ENCODE peak calls at places on chromosome 22, in five cellular contexts. One of them, this sample, is unnamed.

GRCh38 chr22:31394326-31394725 is 5.1 kb upstream of the DRG1 start:
- DNase-seq in body of pancreas: no peak
- DNase-seq in fibroblast of pulmonary artery: no peak
- DNase-seq in fibroblast of lung: peak
- DNase-seq in IMR-90: peak
- DNase-seq in this sample: no peak

GRCh38 chr22:35552186-35552842 is 11.7 kb downstream of the RASD2 start:
- DNase-seq in body of pancreas: no peak
- DNase-seq in fibroblast of pulmonary artery: no peak
- DNase-seq in fibroblast of lung: no peak
- DNase-seq in IMR-90: no peak
- DNase-seq in this sample: peak

GRCh38 chr22:26615149-26615548 is 2.7 kb downstream of the CRYBB1 start:
- DNase-seq in body of pancreas: no peak
- DNase-seq in fibroblast of pulmonary artery: no peak
- DNase-seq in fibroblast of lung: no peak
- DNase-seq in IMR-90: no peak
- DNase-seq in this sample: peak

GRCh38 chr22:32731372-32731771 is 70.1 kb upstream of the TIMP3 start:
- DNase-seq in body of pancreas: no peak
- DNase-seq in fibroblast of pulmonary artery: no peak
- DNase-seq in fibroblast of lung: no peak
- DNase-seq in IMR-90: no peak
- DNase-seq in this sample: no peak

GRCh38 chr22:37546436-37547248 is 13.6 kb upstream of the CDC42EP1 start:
- DNase-seq in body of pancreas: peak
- DNase-seq in fibroblast of pulmonary artery: peak
- DNase-seq in fibroblast of lung: peak
- DNase-seq in IMR-90: peak
- DNase-seq in this sample: no peak

GRCh38 chr22:49797706-49798105 is 30.0 kb downstream of the BRD1 start:
- DNase-seq in body of pancreas: no peak
- DNase-seq in fibroblast of pulmonary artery: no peak
- DNase-seq in fibroblast of lung: no peak
- DNase-seq in IMR-90: no peak
- DNase-seq in this sample: no peak

GRCh38 chr22:19128946-19129727 is 2.0 kb upstream of the TSSK2 start:
- DNase-seq in body of pancreas: no peak
- DNase-seq in fibroblast of pulmonary artery: no peak
- DNase-seq in fibroblast of lung: no peak
- DNase-seq in IMR-90: no peak
- DNase-seq in this sample: no peak

GRCh38 chr22:42635531-42635930 is 4.9 kb downstream of the ATP5MGL start:
- DNase-seq in body of pancreas: no peak
- DNase-seq in fibroblast of pulmonary artery: peak
- DNase-seq in fibroblast of lung: peak
- DNase-seq in IMR-90: peak
- DNase-seq in this sample: no peak

GRCh38 chr22:35355744-35356420 is 25.0 kb upstream of the HMOX1 start:
- DNase-seq in body of pancreas: no peak
- DNase-seq in fibroblast of pulmonary artery: no peak
- DNase-seq in fibroblast of lung: no peak
- DNase-seq in IMR-90: peak
- DNase-seq in this sample: no peak

GRCh38 chr22:44729391-44730012 is 22.9 kb upstream of the ARHGAP8 start:
- DNase-seq in body of pancreas: no peak
- DNase-seq in fibroblast of pulmonary artery: peak
- DNase-seq in fibroblast of lung: peak
- DNase-seq in IMR-90: peak
- DNase-seq in this sample: no peak

GRCh38 chr22:37079158-37079557 is 27.6 kb downstream of the KCTD17 start:
- DNase-seq in body of pancreas: no peak
- DNase-seq in fibroblast of pulmonary artery: no peak
- DNase-seq in fibroblast of lung: no peak
- DNase-seq in IMR-90: no peak
- DNase-seq in this sample: no peak

GRCh38 chr22:25700996-25701815 is 40.8 kb upstream of the MYO18B start:
- DNase-seq in body of pancreas: no peak
- DNase-seq in fibroblast of pulmonary artery: no peak
- DNase-seq in fibroblast of lung: peak
- DNase-seq in IMR-90: peak
- DNase-seq in this sample: no peak

GRCh38 chr22:44759430-44760310 is 7.3 kb downstream of the ARHGAP8 start:
- DNase-seq in body of pancreas: no peak
- DNase-seq in fibroblast of pulmonary artery: no peak
- DNase-seq in fibroblast of lung: no peak
- DNase-seq in IMR-90: no peak
- DNase-seq in this sample: no peak

GRCh38 chr22:49710746-49711145 is 116.9 kb downstream of the BRD1 start:
- DNase-seq in body of pancreas: no peak
- DNase-seq in fibroblast of pulmonary artery: no peak
- DNase-seq in fibroblast of lung: no peak
- DNase-seq in IMR-90: no peak
- DNase-seq in this sample: no peak

GRCh38 chr22:27723150-27723549 is 78.4 kb downstream of the MN1 start:
- DNase-seq in body of pancreas: no peak
- DNase-seq in fibroblast of pulmonary artery: no peak
- DNase-seq in fibroblast of lung: no peak
- DNase-seq in IMR-90: no peak
- DNase-seq in this sample: no peak
- TF ChIP-seq CTCF in body of pancreas: no peak
- TF ChIP-seq CTCF in fibroblast of pulmonary artery: peak
- TF ChIP-seq CTCF in fibroblast of lung: peak
- TF ChIP-seq CTCF in IMR-90: peak
- TF ChIP-seq CTCF in this sample: no peak

DNA sequence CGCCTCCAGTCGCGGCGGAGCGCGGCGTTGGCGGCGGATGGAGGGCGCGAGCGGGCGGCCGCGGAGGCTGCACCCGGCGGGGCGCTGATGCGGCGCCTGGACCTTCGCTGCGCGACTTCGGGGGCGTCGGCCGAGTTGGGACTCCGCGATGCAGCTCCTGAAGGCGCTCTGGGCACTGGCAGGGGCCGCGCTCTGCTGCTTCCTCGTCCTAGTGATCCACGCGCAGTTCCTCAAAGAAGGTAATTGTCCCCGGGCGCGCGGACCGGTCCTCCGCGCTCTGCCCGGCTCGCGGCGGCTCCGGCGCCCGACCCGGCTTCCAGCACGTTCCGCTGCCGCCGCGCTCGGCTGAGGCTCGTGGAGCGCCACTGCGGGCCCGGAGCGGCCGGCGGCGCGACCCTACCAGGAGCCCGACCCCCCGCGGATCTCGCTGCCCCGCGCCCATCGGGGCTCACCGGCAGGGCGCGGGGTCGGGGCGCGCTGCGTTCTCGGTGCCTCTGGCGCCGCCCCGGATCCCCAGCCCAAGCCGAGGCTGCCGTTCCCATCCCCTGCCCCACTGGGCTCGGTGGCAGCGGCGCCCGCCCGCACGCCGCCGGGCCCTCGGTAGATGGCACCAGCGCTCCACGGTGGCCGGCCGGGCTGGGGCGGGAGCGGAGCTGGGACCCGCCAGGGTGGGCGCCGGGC is 1251.2 kb downstream of the BRD1 start:
- DNase-seq in body of pancreas: no peak
- DNase-seq in fibroblast of pulmonary artery: no peak
- DNase-seq in fibroblast of lung: peak
- DNase-seq in IMR-90: no peak
- DNase-seq in this sample: peak
- TF ChIP-seq CTCF in body of pancreas: peak
- TF ChIP-seq CTCF in fibroblast of pulmonary artery: no peak
- TF ChIP-seq CTCF in fibroblast of lung: no peak
- TF ChIP-seq CTCF in IMR-90: no peak
- TF ChIP-seq CTCF in this sample: no peak

GRCh38 chr22:40524392-40525249 is 111.9 kb downstream of the MRTFA start:
- DNase-seq in body of pancreas: no peak
- DNase-seq in fibroblast of pulmonary artery: peak
- DNase-seq in fibroblast of lung: no peak
- DNase-seq in IMR-90: peak
- DNase-seq in this sample: no peak
- TF ChIP-seq CTCF in body of pancreas: peak
- TF ChIP-seq CTCF in fibroblast of pulmonary artery: peak
- TF ChIP-seq CTCF in fibroblast of lung: peak
- TF ChIP-seq CTCF in IMR-90: peak
- TF ChIP-seq CTCF in this sample: no peak

GRCh38 chr22:47168441-47168840 is 406.0 kb downstream of the TBC1D22A start:
- DNase-seq in body of pancreas: no peak
- DNase-seq in fibroblast of pulmonary artery: no peak
- DNase-seq in fibroblast of lung: no peak
- DNase-seq in IMR-90: no peak
- DNase-seq in this sample: no peak

GRCh38 chr22:47167056-47167455 is 404.6 kb downstream of the TBC1D22A start:
- DNase-seq in body of pancreas: no peak
- DNase-seq in fibroblast of pulmonary artery: no peak
- DNase-seq in fibroblast of lung: no peak
- DNase-seq in IMR-90: no peak
- DNase-seq in this sample: no peak

GRCh38 chr22:47169801-47170140 is 407.3 kb downstream of the TBC1D22A start:
- DNase-seq in body of pancreas: no peak
- DNase-seq in fibroblast of pulmonary artery: no peak
- DNase-seq in fibroblast of lung: no peak
- DNase-seq in IMR-90: no peak
- DNase-seq in this sample: no peak

GRCh38 chr22:47171441-47172221 is 409.2 kb downstream of the TBC1D22A start:
- DNase-seq in body of pancreas: no peak
- DNase-seq in fibroblast of pulmonary artery: no peak
- DNase-seq in fibroblast of lung: no peak
- DNase-seq in IMR-90: no peak
- DNase-seq in this sample: no peak

GRCh38 chr22:47168900-47169800 is 406.7 kb downstream of the TBC1D22A start:
- DNase-seq in body of pancreas: peak
- DNase-seq in fibroblast of pulmonary artery: peak
- DNase-seq in fibroblast of lung: peak
- DNase-seq in IMR-90: peak
- DNase-seq in this sample: no peak
- TF ChIP-seq CTCF in body of pancreas: no peak
- TF ChIP-seq CTCF in fibroblast of pulmonary artery: peak
- TF ChIP-seq CTCF in fibroblast of lung: peak
- TF ChIP-seq CTCF in IMR-90: peak
- TF ChIP-seq CTCF in this sample: no peak

GRCh38 chr22:38923463-38924196 is 33.8 kb upstream of the APOBEC3A start:
- DNase-seq in body of pancreas: peak
- DNase-seq in fibroblast of pulmonary artery: peak
- DNase-seq in fibroblast of lung: peak
- DNase-seq in IMR-90: peak
- DNase-seq in this sample: no peak
- TF ChIP-seq CTCF in body of pancreas: peak
- TF ChIP-seq CTCF in fibroblast of pulmonary artery: peak
- TF ChIP-seq CTCF in fibroblast of lung: no peak
- TF ChIP-seq CTCF in IMR-90: peak
- TF ChIP-seq CTCF in this sample: no peak

DNA sequence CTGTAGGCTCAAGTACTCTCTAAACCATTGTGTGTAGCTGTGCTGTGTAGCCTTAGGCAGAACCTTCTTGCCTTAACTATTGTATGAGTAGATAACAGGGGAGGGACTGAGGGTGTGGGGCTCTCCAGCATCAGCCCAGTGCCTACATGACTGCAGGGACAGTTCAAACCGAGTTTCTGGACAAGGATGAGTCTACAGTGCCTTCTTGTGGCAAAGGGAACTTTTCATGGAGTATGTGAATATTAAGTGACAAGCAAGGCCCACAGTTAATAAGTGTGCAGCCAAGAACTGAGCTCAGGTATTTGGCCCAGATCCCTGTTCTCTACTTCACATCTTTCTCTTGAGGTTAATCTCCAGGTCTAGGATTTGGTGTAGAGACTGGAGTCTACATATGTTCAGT is 424.4 kb upstream of the LARGE1 start:
- DNase-seq in body of pancreas: no peak
- DNase-seq in fibroblast of pulmonary artery: no peak
- DNase-seq in fibroblast of lung: no peak
- DNase-seq in IMR-90: no peak
- DNase-seq in this sample: no peak
- TF ChIP-seq CTCF in body of pancreas: no peak
- TF ChIP-seq CTCF in fibroblast of pulmonary artery: no peak
- TF ChIP-seq CTCF in fibroblast of lung: no peak
- TF ChIP-seq CTCF in IMR-90: no peak
- TF ChIP-seq CTCF in this sample: no peak

GRCh38 chr22:45804319-45804985 is 132.8 kb downstream of the ATXN10 start:
- DNase-seq in body of pancreas: no peak
- DNase-seq in fibroblast of pulmonary artery: no peak
- DNase-seq in fibroblast of lung: peak
- DNase-seq in IMR-90: no peak
- DNase-seq in this sample: no peak
- TF ChIP-seq CTCF in body of pancreas: no peak
- TF ChIP-seq CTCF in fibroblast of pulmonary artery: no peak
- TF ChIP-seq CTCF in fibroblast of lung: no peak
- TF ChIP-seq CTCF in IMR-90: no peak
- TF ChIP-seq CTCF in this sample: no peak

GRCh38 chr22:16932577-16932976 is 75.4 kb downstream of the GAB4 start:
- DNase-seq in body of pancreas: no peak
- DNase-seq in fibroblast of pulmonary artery: no peak
- DNase-seq in fibroblast of lung: no peak
- DNase-seq in IMR-90: no peak
- DNase-seq in this sample: no peak
- TF ChIP-seq CTCF in body of pancreas: no peak
- TF ChIP-seq CTCF in fibroblast of pulmonary artery: no peak
- TF ChIP-seq CTCF in fibroblast of lung: no peak
- TF ChIP-seq CTCF in IMR-90: no peak
- TF ChIP-seq CTCF in this sample: no peak

GRCh38 chr22:17366830-17367229 is 2.4 kb upstream of the CECR2 start:
- DNase-seq in body of pancreas: no peak
- DNase-seq in fibroblast of pulmonary artery: no peak
- DNase-seq in fibroblast of lung: no peak
- DNase-seq in IMR-90: no peak
- DNase-seq in this sample: peak
- TF ChIP-seq CTCF in body of pancreas: no peak
- TF ChIP-seq CTCF in fibroblast of pulmonary artery: peak
- TF ChIP-seq CTCF in fibroblast of lung: no peak
- TF ChIP-seq CTCF in IMR-90: no peak
- TF ChIP-seq CTCF in this sample: no peak

GRCh38 chr22:22576244-22576988 is 17.4 kb upstream of the PRAME start:
- DNase-seq in body of pancreas: peak
- DNase-seq in fibroblast of pulmonary artery: peak
- DNase-seq in fibroblast of lung: peak
- DNase-seq in IMR-90: peak
- DNase-seq in this sample: peak
- TF ChIP-seq CTCF in body of pancreas: peak
- TF ChIP-seq CTCF in fibroblast of pulmonary artery: peak
- TF ChIP-seq CTCF in fibroblast of lung: peak
- TF ChIP-seq CTCF in IMR-90: peak
- TF ChIP-seq CTCF in this sample: peak